ENCODE peak calls at places on chromosomes 11 and 22, in six cellular contexts. U is H1, S is H9, C is neuronal stem cell, J is mesenchymal stem cell, K is trophoblast cell. O is an unnamed sample.

GRCh38 chr11:103601230-103601846 is 435.1 kb upstream of the DDI1 start:
- DNase-seq in U (no peak), S (peak; percentile 48), K (peak; percentile 82), J (peak; percentile 72), C (peak; percentile 33), O (peak; percentile 74)

GRCh38 chr11:5489571-5490357 is 1.3 kb downstream of the OR52D1 start:
- DNase-seq in S (no peak), K (no peak), U (no peak), J (peak; percentile 2), C (no peak), O (peak; percentile 11)

GRCh38 chr11:113189909-113190667 is 124.3 kb upstream of the TTC12 start:
- DNase-seq in J (peak; percentile 57), K (peak; percentile 9), U (no peak), S (no peak), C (no peak), O (no peak)

GRCh38 chr22:44669725-44670027 is 32.3 kb upstream of the PRR5 start:
- DNase-seq in C (no peak), S (peak; percentile 62), U (no peak), K (no peak), J (peak; percentile 42), O (peak; percentile 37)

GRCh38 chr11:12692238-12693074 is 18.2 kb downstream of the TEAD1 start:
- DNase-seq in S (no peak), C (no peak), J (peak; percentile 97), U (no peak), K (peak; percentile 42), O (peak; percentile 95)

GRCh38 chr11:9748361-9748970 is 84.6 kb downstream of the SWAP70 start:
- DNase-seq in K (peak; percentile 79), J (peak; percentile 83), C (no peak), U (no peak), S (peak; percentile 64), O (peak; percentile 79)

GRCh38 chr22:27504360-27504759 is 297.2 kb downstream of the MN1 start:
- DNase-seq in U (no peak), K (no peak), C (no peak), S (no peak), J (no peak), O (no peak)

GRCh38 chr22:38249803-38250641 is 22.8 kb downstream of the TMEM184B start:
- DNase-seq in C (no peak), K (no peak), U (no peak), J (no peak), S (no peak), O (no peak)

GRCh38 chr11:19739872-19740271 is 27.2 kb downstream of the NAV2 start:
- DNase-seq in S (peak; percentile 57), J (peak; percentile 24), C (no peak), K (no peak), U (no peak), O (peak; percentile 13)

GRCh38 chr22:49900441-49901230 is 17.6 kb downstream of the ALG12 start:
- DNase-seq in K (no peak), C (no peak), U (no peak), S (no peak), J (no peak), O (no peak)

GRCh38 chr11:114673661-114674060 is 4.7 kb upstream of the NXPE2 start:
- DNase-seq in S (no peak), K (no peak), J (no peak), C (no peak), U (no peak), O (no peak)

GRCh38 chr11:67240575-67241389 is 25.5 kb upstream of the GRK2 start:
- DNase-seq in U (no peak), S (peak; percentile 44), K (peak; percentile 72), C (no peak), J (peak; percentile 93), O (peak; percentile 75)

GRCh38 chr11:8810331-8811301 is 100.4 kb upstream of the AKIP1 start:
- DNase-seq in U (no peak), K (no peak), J (peak; percentile 87), C (peak; percentile 82), S (peak; percentile 82), O (peak; percentile 81)

GRCh38 chr11:72406536-72407507 is 27.5 kb downstream of the CLPB start:
- DNase-seq in C (no peak), S (no peak), U (no peak), J (no peak), K (peak; percentile 38), O (no peak)

GRCh38 chr22:17087176-17088131 is 2.7 kb downstream of the IL17RA start:
- DNase-seq in K (no peak), C (no peak), J (peak; percentile 34), S (no peak), U (no peak), O (peak; percentile 91)

GRCh38 chr11:75946531-75947530 is 131.8 kb downstream of the UVRAG start:
- DNase-seq in U (no peak), S (peak; percentile 31), J (peak; percentile 22), C (no peak), K (peak; percentile 92), O (peak; percentile 60)

DNA sequence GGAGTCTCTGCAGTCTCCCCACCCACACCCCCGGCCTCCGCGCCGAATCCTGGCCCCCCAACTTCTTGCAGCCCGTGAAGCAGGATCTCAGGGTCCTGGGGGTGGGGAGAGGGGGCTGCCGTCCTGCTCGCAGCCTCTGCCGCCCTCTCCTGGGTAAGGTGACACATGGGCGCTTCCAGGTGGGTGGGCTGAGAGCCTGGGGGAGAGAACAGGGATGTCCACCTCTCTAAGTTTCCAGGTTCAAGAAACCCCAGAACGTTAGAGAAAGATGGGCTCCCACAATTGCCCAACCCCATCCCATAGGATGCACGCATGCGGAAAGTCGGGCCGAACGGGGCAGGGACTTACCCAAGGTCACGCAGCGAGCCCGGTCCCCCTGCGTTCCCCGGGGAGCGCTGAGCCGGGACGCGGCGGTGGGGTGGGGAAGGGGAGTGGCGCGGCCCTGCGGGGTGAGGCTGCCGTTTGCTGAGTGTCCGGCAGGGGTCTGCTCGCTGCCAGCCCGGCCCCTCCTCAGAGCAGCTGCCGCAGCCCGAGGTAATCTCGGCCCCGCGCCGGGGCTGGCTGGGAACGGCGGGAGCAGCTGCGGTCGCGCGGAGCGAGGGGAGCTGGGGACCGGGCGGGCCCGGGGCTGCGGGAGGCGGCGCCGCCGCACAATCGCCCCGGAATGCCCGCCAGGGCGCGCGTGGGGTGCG is 705 bp upstream of the CAPN1 start:
- DNase-seq in S (peak; percentile 84), K (peak; percentile 63), J (peak; percentile 81), U (no peak), C (peak; percentile 78), O (peak; percentile 60)
- H3K14ac ChIP-seq in S (no peak overlapping the region), K (peak overlapping the region; percentile 52), J (peak overlapping the region; percentile 87), U (no peak overlapping the region), C (peak overlapping the region; percentile 56), O (peak overlapping the region; percentile 91)

GRCh38 chr22:46687460-46687859 is 50.6 kb downstream of the CERK start:
- DNase-seq in J (no peak), K (no peak), C (no peak), S (no peak), U (no peak), O (no peak)
- H4K91ac ChIP-seq in J (no peak overlapping the region), K (no peak overlapping the region), C (no peak overlapping the region), S (no peak overlapping the region), U (no peak overlapping the region), O (no peak overlapping the region)

GRCh38 chr11:29040489-29040888 is 932.3 kb downstream of the METTL15 start:
- DNase-seq in C (no peak), K (no peak), J (no peak), S (no peak), U (no peak), O (no peak)
- H3K14ac ChIP-seq in C (no peak overlapping the region), K (no peak overlapping the region), J (no peak overlapping the region), S (no peak overlapping the region), U (no peak overlapping the region), O (no peak overlapping the region)

GRCh38 chr11:36155770-36156485 is 133.3 kb downstream of the COMMD9 start:
- DNase-seq in C (no peak), U (no peak), J (no peak), S (no peak), K (no peak), O (peak; percentile 78)
- H4K91ac ChIP-seq in C (no peak overlapping the region), U (no peak overlapping the region), J (no peak overlapping the region), S (no peak overlapping the region), K (no peak overlapping the region), O (no peak overlapping the region)

GRCh38 chr22:40206561-40206960 is 28.8 kb downstream of the TNRC6B start:
- DNase-seq in U (no peak), S (no peak), J (no peak), K (no peak), C (no peak), O (no peak)
- H3K14ac ChIP-seq in U (no peak overlapping the region), S (no peak overlapping the region), J (no peak overlapping the region), K (no peak overlapping the region), C (no peak overlapping the region), O (no peak overlapping the region)

DNA sequence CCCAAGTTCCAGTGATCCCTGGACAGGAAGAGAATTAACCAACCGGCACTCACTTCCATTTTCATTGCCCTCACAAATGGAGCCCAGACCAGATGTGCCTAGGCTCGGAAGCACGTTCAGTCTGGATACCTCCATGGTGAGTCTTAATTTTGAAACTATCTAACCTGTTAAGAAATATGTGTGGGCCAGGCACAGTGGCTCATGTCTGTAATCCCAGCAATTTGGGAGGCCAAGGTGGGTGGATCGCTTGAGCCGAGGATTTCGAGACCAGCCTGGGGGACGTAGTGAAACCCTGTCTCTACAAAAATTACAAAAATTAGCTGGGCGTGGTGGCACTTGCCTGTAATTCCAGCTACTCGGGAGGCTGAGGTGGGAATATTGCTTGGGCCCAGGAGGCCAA is 31.5 kb downstream of the MCAM start:
- DNase-seq in U (no peak), S (no peak), K (peak; percentile 94), J (no peak), C (no peak), O (no peak)
- H4K91ac ChIP-seq in U (no peak overlapping the region), S (no peak overlapping the region), K (no peak overlapping the region), J (no peak overlapping the region), C (no peak overlapping the region), O (no peak overlapping the region)

GRCh38 chr11:64223001-64223651 is 2.9 kb downstream of the TRPT1 start:
- DNase-seq in J (no peak), U (no peak), C (no peak), S (no peak), K (no peak), O (no peak)

GRCh38 chr11:64225608-64226506 is at the start of the genes NUDT22 and TRPT1:
- DNase-seq in U (no peak), J (peak; percentile 85), K (peak; percentile 92), S (peak; percentile 90), C (peak; percentile 84), O (peak; percentile 66)

GRCh38 chr11:64222651-64223000 is 3.4 kb downstream of the TRPT1 start:
- DNase-seq in U (no peak), K (no peak), C (no peak), S (no peak), J (no peak), O (no peak)

GRCh38 chr11:64224891-64225607 is 937 bp downstream of the TRPT1 start:
- DNase-seq in S (no peak), K (peak; percentile 68), U (no peak), C (no peak), J (no peak), O (no peak)

DNA sequence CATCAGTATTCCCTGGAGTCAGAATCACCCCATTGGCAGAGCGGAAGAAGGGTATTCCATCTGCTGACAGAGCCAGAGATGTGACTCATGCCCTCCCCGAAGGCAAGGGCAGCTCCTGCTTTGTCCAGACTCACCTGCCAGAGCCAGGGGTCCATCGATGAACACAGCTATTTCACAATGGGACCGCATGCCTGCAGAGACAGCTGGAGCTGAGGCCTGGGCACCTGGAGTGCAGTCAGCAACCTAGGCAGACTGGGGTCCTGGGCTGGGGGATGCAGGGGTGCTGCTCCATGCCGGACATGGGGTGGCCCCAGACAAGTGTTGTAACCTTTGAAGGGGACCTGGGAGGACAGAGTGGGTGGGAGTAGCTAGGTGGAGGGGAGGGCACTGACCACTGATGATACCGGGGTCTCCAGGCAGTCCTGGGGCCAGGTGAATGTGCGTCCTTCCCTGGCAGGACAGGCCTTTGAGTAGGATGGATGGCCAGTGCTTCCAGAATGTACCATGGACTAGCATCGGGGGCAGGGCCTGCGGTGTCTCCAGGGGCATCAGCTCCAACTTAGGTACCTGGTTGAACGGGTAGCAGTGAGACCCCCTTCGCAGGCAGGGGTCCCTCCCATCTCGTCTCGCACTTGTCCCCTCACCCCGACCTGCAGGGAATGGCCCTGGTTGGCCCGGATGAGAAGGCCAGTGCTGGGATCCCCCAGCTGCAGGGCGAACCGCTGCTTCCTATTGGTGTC is 1.7 kb downstream of the TRPT1 start:
- DNase-seq in S (no peak), U (no peak), K (peak; percentile 43), J (no peak), C (no peak), O (no peak)
- H3K14ac ChIP-seq in S (no peak overlapping the region), U (no peak overlapping the region), K (no peak overlapping the region), J (no peak overlapping the region), C (no peak overlapping the region), O (no peak overlapping the region)